ENCODE peak calls at places on chromosomes 5 and 9, in seven cellular contexts. C is IMR-90; X is activated T-cell treated with anti-CD3 and anti-CD28 coated beads, Interleukin-2, amount 50 U/mL, for 4 hours; N is left ventricle myocardium inferior; J is DMS153; S is endothelial cell; P is EH. H is an unnamed sample.

GRCh38 chr9:124478014-124478753 is 27.9 kb downstream of the ADGRD2 start:
- DNase-seq in C (no peak), X (no peak), N (no peak), J (peak; percentile 67), S (no peak), P (no peak), H (no peak)

GRCh38 chr9:129413537-129414376 is 207.1 kb downstream of the C9orf50 start:
- DNase-seq in C (peak; percentile 94), X (peak; percentile 99), N (peak; percentile 99), J (peak; percentile 91), S (peak; percentile 99), P (peak; percentile 97), H (peak; percentile 91)

GRCh38 chr9:124280176-124280691 is 22.5 kb downstream of the NEK6 start:
- DNase-seq in C (peak; percentile 91), X (no peak), N (no peak), J (no peak), S (no peak), P (peak; percentile 88), H (no peak)

GRCh38 chr9:78858266-78858665 is 561.3 kb downstream of the PSAT1 start:
- DNase-seq in C (peak; percentile 29), X (no peak), N (no peak), J (no peak), S (no peak), P (peak; percentile 75), H (no peak)

GRCh38 chr5:13558408-13558807 is 386.1 kb downstream of the DNAH5 start:
- DNase-seq in C (peak; percentile 31), X (no peak), N (no peak), J (no peak), S (no peak), P (no peak), H (no peak)

GRCh38 chr5:75152861-75153260 is 83.8 kb downstream of the ANKRD31 start:
- DNase-seq in C (no peak), X (no peak), N (no peak), J (no peak), S (no peak), P (no peak), H (no peak)

GRCh38 chr9:78595200-78595945 is 298.4 kb downstream of the PSAT1 start:
- DNase-seq in C (peak; percentile 43), X (no peak), N (no peak), J (no peak), S (no peak), P (peak; percentile 83), H (no peak)

GRCh38 chr5:110536120-110537115 is 190.1 kb downstream of the TMEM232 start:
- DNase-seq in C (no peak), X (no peak), N (peak; percentile 16), J (no peak), S (no peak), P (no peak), H (no peak)

GRCh38 chr5:14816999-14817761 is 54.4 kb downstream of the ANKH start:
- DNase-seq in C (peak; percentile 93), X (no peak), N (peak; percentile 29), J (no peak), S (no peak), P (peak; percentile 90), H (no peak)

GRCh38 chr5:86546582-86546981 is 71.2 kb upstream of the COX7C start:
- DNase-seq in C (no peak), X (no peak), N (no peak), J (no peak), S (no peak), P (no peak), H (no peak)

GRCh38 chr9:127170652-127171051 is 48.2 kb upstream of the ANGPTL2 start:
- DNase-seq in C (no peak), X (no peak), N (no peak), J (no peak), S (no peak), P (no peak), H (no peak)

GRCh38 chr9:90858505-90858904 is 56.9 kb downstream of the SYK start:
- DNase-seq in C (no peak), X (no peak), N (no peak), J (no peak), S (no peak), P (no peak), H (no peak)

GRCh38 chr5:119347574-119347973 is 8.2 kb upstream of the TNFAIP8 start:
- DNase-seq in C (no peak), X (no peak), N (no peak), J (no peak), S (no peak), P (no peak), H (no peak)

GRCh38 chr9:124439661-124440243 is 10.5 kb upstream of the ADGRD2 start:
- DNase-seq in C (no peak), X (no peak), N (no peak), J (no peak), S (no peak), P (no peak), H (no peak)

GRCh38 chr9:130780865-130781504 is 54.1 kb upstream of the ABL1 start:
- DNase-seq in C (peak; percentile 98), X (no peak), N (peak; percentile 56), J (no peak), S (no peak), P (peak; percentile 88), H (no peak)

GRCh38 chr9:109775516-109775915 is 4.5 kb upstream of the PALM2AKAP2 start:
- DNase-seq in C (peak; percentile 76), X (no peak), N (no peak), J (no peak), S (no peak), P (peak; percentile 81), H (no peak)